ENCODE peak calls at places on chromosomes 12 and 14, in ten cellular contexts. Y, I, B, Q, P, C, F, G, H and W are unnamed samples.
A peak's percentile ranks its signal among the peaks of the same experiment; 100 is the strongest.

GRCh38 chr12:8057839-8058238 is 8.3 kb downstream of the C3AR1 start:
- DNase-seq in Y (no peak), I (no peak), B (no peak), Q (no peak), P (no peak), C (no peak), F (no peak), G (no peak), H (no peak), W (no peak)

GRCh38 chr12:105219261-105220018 is 16.5 kb downstream of the APPL2 start:
- DNase-seq in Y (no peak), I (no peak), B (no peak), Q (no peak), P (no peak), C (no peak), F (no peak), G (no peak), H (no peak), W (no peak)

GRCh38 chr12:94874986-94875312 is 128.5 kb downstream of the NDUFA12 start:
- DNase-seq in Y (no peak), I (no peak), B (no peak), Q (peak; percentile 76), P (no peak), C (no peak), F (no peak), G (no peak), H (no peak), W (no peak)

GRCh38 chr14:93045211-93045674 is 70.5 kb downstream of the ITPK1 start:
- DNase-seq in Y (peak; percentile 65), I (no peak), B (peak; percentile 16), Q (no peak), P (peak; percentile 79), C (no peak), F (no peak), G (peak; percentile 35), H (no peak), W (no peak)

GRCh38 chr14:54627325-54627717 is 60.4 kb downstream of the SAMD4A start:
- DNase-seq in Y (no peak), I (no peak), B (peak; percentile 81), Q (no peak), P (no peak), C (no peak), F (no peak), G (no peak), H (no peak), W (no peak)

GRCh38 chr12:72278894-72279293 is 6.7 kb downstream of the TRHDE start:
- DNase-seq in Y (no peak), I (no peak), B (no peak), Q (no peak), P (no peak), C (no peak), F (no peak), G (no peak), H (no peak), W (no peak)

GRCh38 chr12:126780343-126780742 is 1486.6 kb upstream of the TMEM132C start:
- DNase-seq in Y (no peak), I (no peak), B (no peak), Q (no peak), P (no peak), C (no peak), F (no peak), G (peak; percentile 10), H (no peak), W (no peak)

GRCh38 chr14:73739174-73739898 is 25.2 kb upstream of the PNMA1 start:
- DNase-seq in Y (no peak), I (peak; percentile 77), B (no peak), Q (no peak), P (peak; percentile 73), C (no peak), F (no peak), G (no peak), H (no peak), W (no peak)

GRCh38 chr12:68559984-68560822 is 50.5 kb upstream of the RAP1B start:
- DNase-seq in Y (no peak), I (no peak), B (peak; percentile 53), Q (no peak), P (no peak), C (no peak), F (no peak), G (peak; percentile 43), H (no peak), W (no peak)

GRCh38 chr14:94051115-94051514 is 25.0 kb downstream of the OTUB2 start:
- DNase-seq in Y (no peak), I (no peak), B (peak; percentile 40), Q (peak; percentile 29), P (peak; percentile 63), C (peak; percentile 45), F (no peak), G (peak; percentile 12), H (peak; percentile 56), W (peak; percentile 50)

GRCh38 chr12:32264995-32265394 is 134.4 kb upstream of the FGD4 start:
- DNase-seq in Y (no peak), I (no peak), B (peak; percentile 86), Q (no peak), P (no peak), C (no peak), F (no peak), G (no peak), H (no peak), W (no peak)

GRCh38 chr14:88422036-88422435 is 36.6 kb downstream of the SPATA7 start:
- DNase-seq in Y (no peak), I (no peak), B (no peak), Q (no peak), P (no peak), C (no peak), F (no peak), G (no peak), H (no peak), W (no peak)

GRCh38 chr14:57089901-57090300 is 178.8 kb downstream of the EXOC5 start:
- DNase-seq in Y (no peak), I (no peak), B (no peak), Q (no peak), P (no peak), C (no peak), F (no peak), G (no peak), H (no peak), W (no peak)

GRCh38 chr14:104685216-104685997 is 4.0 kb upstream of the INF2 start:
- DNase-seq in Y (peak; percentile 68), I (no peak), B (no peak), Q (no peak), P (no peak), C (no peak), F (no peak), G (no peak), H (no peak), W (no peak)

GRCh38 chr14:104749958-104750529 is 2.9 kb upstream of the SIVA1 start:
- DNase-seq in Y (no peak), I (no peak), B (no peak), Q (no peak), P (peak; percentile 61), C (no peak), F (no peak), G (no peak), H (no peak), W (no peak)

GRCh38 chr14:22837750-22838538 is 1.6 kb downstream of the MMP14 start:
- DNase-seq in Y (no peak), I (no peak), B (no peak), Q (peak; percentile 68), P (peak; percentile 66), C (no peak), F (no peak), G (no peak), H (peak; percentile 55), W (no peak)
- TF ChIP-seq POLR2A in Y (no peak), I (peak; percentile 20), B (peak; percentile 11), Q (peak; percentile 71), P (no peak), C (no peak), F (no peak), G (no peak), H (peak; percentile 13), W (peak; percentile 22)

GRCh38 chr12:48978741-48979601 is 849 bp downstream of the WNT1 start:
- DNase-seq in Y (no peak), I (no peak), B (no peak), Q (no peak), P (no peak), C (no peak), F (no peak), G (no peak), H (no peak), W (no peak)
- H3K4me3 ChIP-seq in Y (peak overlapping the region; percentile 44), I (peak overlapping the region; percentile 40), B (no peak overlapping the region), Q (peak overlapping the region; percentile 9), P (peak overlapping the region; percentile 23), C (peak overlapping the region; percentile 26), F (no peak overlapping the region), G (no peak overlapping the region), H (no peak overlapping the region), W (peak overlapping the region; percentile 42)

DNA sequence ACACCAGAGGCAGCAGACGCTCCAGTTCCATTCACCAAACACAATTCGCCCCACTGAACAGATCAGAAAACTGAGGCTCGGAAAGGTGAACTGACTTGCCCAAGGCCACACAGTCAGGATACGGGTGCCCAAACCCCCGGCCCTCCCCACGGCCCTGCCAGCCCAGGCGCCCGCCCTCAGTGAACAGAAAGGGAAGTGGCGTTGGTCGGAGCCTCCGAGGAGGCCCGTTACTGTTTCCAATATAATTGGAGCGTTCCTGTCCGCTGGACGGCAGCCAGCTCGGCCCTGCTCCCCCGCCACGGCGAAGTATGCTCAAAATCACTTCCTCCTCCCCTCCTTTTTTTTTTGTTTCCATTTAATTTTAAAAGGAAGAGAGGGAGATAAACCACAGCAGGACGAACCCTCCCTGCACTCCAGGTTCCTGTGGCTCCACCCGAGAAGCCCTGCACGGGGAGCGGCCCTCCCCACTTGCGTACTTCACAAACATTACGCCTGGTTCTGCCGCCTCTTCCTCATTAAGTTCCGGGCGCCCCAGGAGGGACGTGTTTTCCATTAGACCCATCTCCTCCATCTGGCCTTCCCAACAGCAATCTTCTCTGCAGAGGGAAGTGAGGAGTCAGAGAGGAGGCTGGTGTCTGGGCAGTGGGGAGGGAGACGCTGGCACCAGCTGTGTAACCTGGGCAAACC is 61.1 kb downstream of the NCOR2 start:
- DNase-seq in Y (no peak), I (peak; percentile 93), B (peak; percentile 75), Q (peak; percentile 73), P (peak; percentile 90), C (peak; percentile 74), F (no peak), G (peak; percentile 71), H (peak; percentile 77), W (no peak)
- TF ChIP-seq POLR2AphosphoS5 in Y (no peak), I (no peak), B (peak; percentile 22), Q (peak; percentile 80), P (peak; percentile 72), C (peak; percentile 37), F (no peak), G (no peak), H (peak; percentile 24), W (no peak)

DNA sequence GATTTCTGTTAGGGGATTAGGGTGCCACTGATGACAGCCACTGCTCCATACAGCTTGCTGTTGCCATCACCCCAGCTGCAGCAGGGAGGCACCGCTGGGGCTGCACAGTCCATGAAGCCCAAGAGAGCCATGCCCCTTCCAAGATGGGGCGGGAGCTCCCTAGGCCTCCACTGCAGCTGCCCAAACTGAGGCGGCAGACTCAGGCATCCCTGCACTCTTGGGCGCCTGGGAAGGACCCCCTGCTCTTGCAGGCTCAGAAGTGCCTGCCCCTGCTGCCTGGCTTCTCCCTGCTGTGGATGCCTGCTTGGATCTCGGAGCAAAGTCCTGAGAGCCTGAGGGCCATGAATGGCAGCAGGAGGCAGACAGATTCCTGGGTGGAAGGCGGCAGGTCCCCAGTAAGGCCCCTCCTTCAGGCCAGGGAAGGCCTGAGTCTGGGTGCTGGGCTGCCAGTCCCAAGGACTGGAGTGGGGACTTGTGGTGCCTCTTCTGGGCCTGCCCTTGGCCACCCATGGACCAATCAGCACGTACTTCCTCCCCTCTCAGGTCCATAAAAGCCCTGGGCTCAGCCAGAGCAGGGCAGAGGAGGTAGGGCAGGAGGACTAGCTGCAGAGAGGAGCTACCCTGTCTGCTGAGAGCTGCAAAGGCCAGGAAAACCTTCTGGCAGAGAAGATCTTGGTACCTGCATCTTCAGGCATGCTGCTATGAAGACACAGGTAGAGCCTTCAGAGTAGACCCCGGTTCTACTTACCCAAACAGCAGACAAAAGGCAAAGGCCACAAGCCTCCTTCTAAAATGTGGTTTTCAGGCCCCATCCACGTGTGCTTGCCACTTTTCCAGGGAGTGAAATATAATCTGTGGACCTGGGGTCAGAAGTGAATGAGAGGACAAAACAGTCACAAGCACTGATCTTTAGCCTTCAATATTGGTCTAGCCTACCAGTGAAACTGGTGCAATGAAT is 30.0 kb upstream of the STK38L start:
- DNase-seq in Y (peak; percentile 76), I (peak; percentile 38), B (no peak), Q (no peak), P (no peak), C (no peak), F (no peak), G (no peak), H (no peak), W (no peak)
- TF ChIP-seq POLR2A in Y (peak; percentile 99), I (no peak), B (no peak), Q (no peak), P (no peak), C (no peak), F (no peak), G (no peak), H (no peak), W (no peak)